ENCODE peak calls at places on chromosomes 12 and 14, in five cellular contexts. One of them, this sample, is unnamed.

GRCh38 chr14:79573486-79573885 is 637.8 kb downstream of the DIO2 start:
- DNase-seq in ovary: no peak
- DNase-seq in body of pancreas: no peak
- DNase-seq in sigmoid colon: no peak
- DNase-seq in heart left ventricle: no peak
- DNase-seq in this sample: no peak

GRCh38 chr14:90625445-90625844 is 190.8 kb downstream of the TTC7B start:
- DNase-seq in ovary: no peak
- DNase-seq in body of pancreas: no peak
- DNase-seq in sigmoid colon: no peak
- DNase-seq in heart left ventricle: no peak
- DNase-seq in this sample: no peak

GRCh38 chr12:53508534-53509199 is 1.4 kb upstream of the NPFF start:
- DNase-seq in ovary: peak
- DNase-seq in body of pancreas: peak
- DNase-seq in sigmoid colon: peak
- DNase-seq in heart left ventricle: peak
- DNase-seq in this sample: peak

GRCh38 chr12:67482751-67483661 is 165.5 kb upstream of the DYRK2 start:
- DNase-seq in ovary: no peak
- DNase-seq in body of pancreas: peak
- DNase-seq in sigmoid colon: peak
- DNase-seq in heart left ventricle: peak
- DNase-seq in this sample: peak

GRCh38 chr14:102927878-102928411 is 5.5 kb downstream of the AMN start:
- DNase-seq in ovary: no peak
- DNase-seq in body of pancreas: no peak
- DNase-seq in sigmoid colon: no peak
- DNase-seq in heart left ventricle: no peak
- DNase-seq in this sample: no peak

GRCh38 chr12:27293463-27293862 is 39.2 kb upstream of the BMAL2 start:
- DNase-seq in ovary: no peak
- DNase-seq in body of pancreas: peak
- DNase-seq in sigmoid colon: no peak
- DNase-seq in heart left ventricle: peak
- DNase-seq in this sample: peak

GRCh38 chr14:66483322-66483721 is 2.8 kb upstream of the CCDC196 start:
- DNase-seq in ovary: no peak
- DNase-seq in body of pancreas: peak
- DNase-seq in sigmoid colon: no peak
- DNase-seq in heart left ventricle: no peak
- DNase-seq in this sample: no peak

GRCh38 chr14:99850705-99851104 is 57.5 kb downstream of the EML1 start:
- DNase-seq in ovary: no peak
- DNase-seq in body of pancreas: no peak
- DNase-seq in sigmoid colon: peak
- DNase-seq in heart left ventricle: no peak
- DNase-seq in this sample: no peak

GRCh38 chr12:774051-774614 is 21.8 kb downstream of the WNK1 start:
- DNase-seq in ovary: no peak
- DNase-seq in body of pancreas: no peak
- DNase-seq in sigmoid colon: no peak
- DNase-seq in heart left ventricle: no peak
- DNase-seq in this sample: no peak

GRCh38 chr14:103144085-103144484 is 20.8 kb downstream of the TNFAIP2 start:
- DNase-seq in ovary: no peak
- DNase-seq in body of pancreas: no peak
- DNase-seq in sigmoid colon: no peak
- DNase-seq in heart left ventricle: no peak
- DNase-seq in this sample: no peak

GRCh38 chr14:61891810-61892209 is 129.6 kb downstream of the SNAPC1 start:
- DNase-seq in ovary: no peak
- DNase-seq in body of pancreas: no peak
- DNase-seq in sigmoid colon: no peak
- DNase-seq in heart left ventricle: no peak
- DNase-seq in this sample: no peak

GRCh38 chr12:59657711-59658110 is 61.9 kb downstream of the SLC16A7 start:
- DNase-seq in ovary: no peak
- DNase-seq in body of pancreas: no peak
- DNase-seq in sigmoid colon: no peak
- DNase-seq in heart left ventricle: no peak
- DNase-seq in this sample: no peak

GRCh38 chr14:23445773-23446172 is 10.3 kb upstream of the MYH7 start:
- DNase-seq in ovary: no peak
- DNase-seq in body of pancreas: no peak
- DNase-seq in sigmoid colon: no peak
- DNase-seq in heart left ventricle: no peak
- DNase-seq in this sample: no peak

GRCh38 chr14:59707778-59708635 is 131.4 kb upstream of the CCDC175 start:
- DNase-seq in ovary: no peak
- DNase-seq in body of pancreas: no peak
- DNase-seq in sigmoid colon: no peak
- DNase-seq in heart left ventricle: no peak
- DNase-seq in this sample: no peak

GRCh38 chr14:37195327-37195726 is 2.4 kb upstream of the MIPOL1 start:
- DNase-seq in ovary: no peak
- DNase-seq in body of pancreas: no peak
- DNase-seq in sigmoid colon: no peak
- DNase-seq in heart left ventricle: no peak
- DNase-seq in this sample: no peak

GRCh38 chr12:112121780-112122565 is 3.4 kb upstream of the TRAFD1 start:
- DNase-seq in ovary: peak
- DNase-seq in body of pancreas: peak
- DNase-seq in sigmoid colon: peak
- DNase-seq in heart left ventricle: peak
- DNase-seq in this sample: peak

GRCh38 chr12:24025153-24025798 is 75.8 kb upstream of the SOX5 start:
- DNase-seq in ovary: no peak
- DNase-seq in body of pancreas: no peak
- DNase-seq in sigmoid colon: no peak
- DNase-seq in heart left ventricle: no peak
- DNase-seq in this sample: no peak

GRCh38 chr14:50943943-50944646 is at the start of gene PYGL:
- DNase-seq in ovary: peak
- DNase-seq in body of pancreas: peak
- DNase-seq in sigmoid colon: peak
- DNase-seq in heart left ventricle: peak
- DNase-seq in this sample: peak

GRCh38 chr12:12024958-12025682 is 45.6 kb upstream of the BCL2L14 start:
- DNase-seq in ovary: no peak
- DNase-seq in body of pancreas: no peak
- DNase-seq in sigmoid colon: no peak
- DNase-seq in heart left ventricle: no peak
- DNase-seq in this sample: peak

GRCh38 chr14:52279405-52279804 is 11.9 kb downstream of the PTGDR start:
- DNase-seq in ovary: no peak
- DNase-seq in body of pancreas: no peak
- DNase-seq in sigmoid colon: no peak
- DNase-seq in heart left ventricle: peak
- DNase-seq in this sample: no peak

GRCh38 chr14:23481362-23481970 is 12.0 kb downstream of the NGDN start:
- DNase-seq in ovary: no peak
- DNase-seq in body of pancreas: no peak
- DNase-seq in sigmoid colon: no peak
- DNase-seq in heart left ventricle: no peak
- DNase-seq in this sample: no peak

GRCh38 chr12:119544780-119545625 is 48.6 kb upstream of the TMEM233 start:
- DNase-seq in ovary: peak
- DNase-seq in body of pancreas: peak
- DNase-seq in sigmoid colon: peak
- DNase-seq in heart left ventricle: peak
- DNase-seq in this sample: peak

GRCh38 chr12:46389130-46389616 is 16.6 kb upstream of the SLC38A2 start:
- DNase-seq in ovary: peak
- DNase-seq in body of pancreas: no peak
- DNase-seq in sigmoid colon: no peak
- DNase-seq in heart left ventricle: no peak
- DNase-seq in this sample: no peak

GRCh38 chr14:75711134-75711795 is 50.2 kb downstream of the TTLL5 start:
- DNase-seq in ovary: peak
- DNase-seq in body of pancreas: peak
- DNase-seq in sigmoid colon: no peak
- DNase-seq in heart left ventricle: peak
- DNase-seq in this sample: peak

GRCh38 chr14:29851397-29851796 is 76.2 kb downstream of the PRKD1 start:
- DNase-seq in ovary: no peak
- DNase-seq in body of pancreas: no peak
- DNase-seq in sigmoid colon: no peak
- DNase-seq in heart left ventricle: no peak
- DNase-seq in this sample: no peak

GRCh38 chr12:3454780-3455179 is 36.2 kb upstream of the PRMT8 start:
- DNase-seq in ovary: no peak
- DNase-seq in body of pancreas: no peak
- DNase-seq in sigmoid colon: no peak
- DNase-seq in heart left ventricle: no peak
- DNase-seq in this sample: no peak

GRCh38 chr12:3456809-3457208 is 34.2 kb upstream of the PRMT8 start:
- DNase-seq in ovary: no peak
- DNase-seq in body of pancreas: no peak
- DNase-seq in sigmoid colon: no peak
- DNase-seq in heart left ventricle: no peak
- DNase-seq in this sample: no peak

GRCh38 chr12:3455312-3455711 is 35.7 kb upstream of the PRMT8 start:
- DNase-seq in ovary: no peak
- DNase-seq in body of pancreas: no peak
- DNase-seq in sigmoid colon: no peak
- DNase-seq in heart left ventricle: no peak
- DNase-seq in this sample: no peak

GRCh38 chr12:3461391-3461790 is 29.6 kb upstream of the PRMT8 start:
- DNase-seq in ovary: no peak
- DNase-seq in body of pancreas: no peak
- DNase-seq in sigmoid colon: no peak
- DNase-seq in heart left ventricle: peak
- DNase-seq in this sample: no peak

DNA sequence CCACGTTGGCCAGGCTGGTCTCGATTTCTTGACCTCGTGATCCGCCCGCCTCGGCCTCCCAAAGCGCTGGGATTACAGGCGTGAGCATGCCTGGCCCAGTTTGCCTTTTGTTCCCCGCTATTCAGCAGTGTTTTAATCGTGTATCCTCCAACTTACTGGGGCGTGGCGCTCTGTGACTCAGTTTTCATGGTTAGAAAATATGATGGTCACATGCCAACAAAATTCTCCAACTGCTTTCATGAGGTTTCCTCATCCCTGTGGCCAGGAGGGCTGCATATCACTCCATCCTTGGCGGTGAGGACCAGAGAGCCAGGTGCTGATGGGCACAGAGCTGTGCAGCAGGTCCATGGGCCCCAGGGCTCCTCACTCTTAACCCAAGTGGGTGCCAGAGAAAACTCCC is 33.0 kb upstream of the PRMT8 start:
- DNase-seq in ovary: no peak
- DNase-seq in body of pancreas: no peak
- DNase-seq in sigmoid colon: no peak
- DNase-seq in heart left ventricle: no peak
- DNase-seq in this sample: no peak
- H3K4me3 ChIP-seq in ovary: no peak
- H3K4me3 ChIP-seq in body of pancreas: no peak
- H3K4me3 ChIP-seq in sigmoid colon: no peak
- H3K4me3 ChIP-seq in heart left ventricle: no peak
- H3K4me3 ChIP-seq in this sample: no peak

GRCh38 chr14:74442757-74443156 is 16.7 kb upstream of the SYNDIG1L start:
- DNase-seq in ovary: no peak
- DNase-seq in body of pancreas: no peak
- DNase-seq in sigmoid colon: no peak
- DNase-seq in heart left ventricle: no peak
- DNase-seq in this sample: no peak
- TF ChIP-seq POLR2A in ovary: no peak
- TF ChIP-seq POLR2A in body of pancreas: no peak
- TF ChIP-seq POLR2A in sigmoid colon: no peak
- TF ChIP-seq POLR2A in heart left ventricle: no peak
- TF ChIP-seq POLR2A in this sample: no peak

GRCh38 chr12:6938353-6939186 is 5.0 kb upstream of the RNU7-1 start:
- DNase-seq in ovary: peak
- DNase-seq in body of pancreas: no peak
- DNase-seq in sigmoid colon: no peak
- DNase-seq in heart left ventricle: no peak
- DNase-seq in this sample: no peak

GRCh38 chr12:6939187-6939540 is 4.5 kb upstream of the RNU7-1 start:
- DNase-seq in ovary: no peak
- DNase-seq in body of pancreas: no peak
- DNase-seq in sigmoid colon: no peak
- DNase-seq in heart left ventricle: no peak
- DNase-seq in this sample: no peak

GRCh38 chr12:6936642-6937480 is 6.8 kb upstream of the RNU7-1 start:
- DNase-seq in ovary: peak
- DNase-seq in body of pancreas: no peak
- DNase-seq in sigmoid colon: no peak
- DNase-seq in heart left ventricle: no peak
- DNase-seq in this sample: no peak

GRCh38 chr12:6936378-6936638 is 7.3 kb upstream of the RNU7-1 start:
- DNase-seq in ovary: no peak
- DNase-seq in body of pancreas: no peak
- DNase-seq in sigmoid colon: no peak
- DNase-seq in heart left ventricle: no peak
- DNase-seq in this sample: no peak

GRCh38 chr12:6937481-6938352 is 5.9 kb upstream of the RNU7-1 start:
- DNase-seq in ovary: peak
- DNase-seq in body of pancreas: peak
- DNase-seq in sigmoid colon: peak
- DNase-seq in heart left ventricle: peak
- DNase-seq in this sample: peak
- H3K4me3 ChIP-seq in ovary: peak
- H3K4me3 ChIP-seq in body of pancreas: peak
- H3K4me3 ChIP-seq in sigmoid colon: peak
- H3K4me3 ChIP-seq in heart left ventricle: peak
- H3K4me3 ChIP-seq in this sample: peak

GRCh38 chr12:104501641-104502040 is 44.9 kb downstream of the CHST11 start:
- DNase-seq in ovary: no peak
- DNase-seq in body of pancreas: peak
- DNase-seq in sigmoid colon: no peak
- DNase-seq in heart left ventricle: no peak
- DNase-seq in this sample: no peak

GRCh38 chr12:104503191-104503590 is 46.4 kb downstream of the CHST11 start:
- DNase-seq in ovary: no peak
- DNase-seq in body of pancreas: no peak
- DNase-seq in sigmoid colon: no peak
- DNase-seq in heart left ventricle: no peak
- DNase-seq in this sample: no peak

GRCh38 chr12:104504151-104504550 is 47.4 kb downstream of the CHST11 start:
- DNase-seq in ovary: no peak
- DNase-seq in body of pancreas: no peak
- DNase-seq in sigmoid colon: no peak
- DNase-seq in heart left ventricle: no peak
- DNase-seq in this sample: no peak

GRCh38 chr12:104501115-104501514 is 44.4 kb downstream of the CHST11 start:
- DNase-seq in ovary: no peak
- DNase-seq in body of pancreas: no peak
- DNase-seq in sigmoid colon: no peak
- DNase-seq in heart left ventricle: no peak
- DNase-seq in this sample: no peak

DNA sequence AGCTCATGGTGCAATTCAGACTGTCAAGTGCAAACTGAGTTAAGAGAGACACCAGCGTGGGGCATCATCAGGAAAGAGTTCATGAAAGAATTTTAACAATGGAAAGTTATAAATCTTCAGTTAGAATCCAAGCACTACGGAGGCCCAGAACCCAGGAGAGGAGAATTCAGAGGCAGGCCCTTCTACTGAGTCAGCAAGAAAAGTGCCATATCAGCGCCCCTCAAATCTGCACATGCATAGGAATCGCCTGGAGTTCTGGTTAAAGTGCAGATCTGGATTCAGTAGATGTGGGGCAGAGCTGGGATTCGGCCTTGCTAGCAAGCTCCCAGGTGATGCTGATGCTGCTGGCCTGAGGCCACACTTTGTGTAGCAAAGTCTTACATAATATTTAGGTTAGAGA is 45.9 kb downstream of the CHST11 start:
- DNase-seq in ovary: no peak
- DNase-seq in body of pancreas: no peak
- DNase-seq in sigmoid colon: no peak
- DNase-seq in heart left ventricle: no peak
- DNase-seq in this sample: no peak
- TF ChIP-seq POLR2A in ovary: no peak
- TF ChIP-seq POLR2A in body of pancreas: no peak
- TF ChIP-seq POLR2A in sigmoid colon: no peak
- TF ChIP-seq POLR2A in heart left ventricle: no peak
- TF ChIP-seq POLR2A in this sample: no peak

This sample was measured in stomach.